ENCODE peak calls at places on chromosome 1, in four cellular contexts. Q is IMR-90, N is H1, E is H9. M is an unnamed sample.

GRCh38 chr1:153081736-153082135 is 10.3 kb upstream of the SPRR2B start:
- DNase-seq in Q (no peak), N (no peak), E (no peak), M (no peak)

GRCh38 chr1:23553896-23554480 is 5.3 kb downstream of the ID3 start:
- DNase-seq in Q (no peak), N (no peak), E (peak), M (no peak)

GRCh38 chr1:217311766-217312165 is 319.1 kb downstream of the GPATCH2 start:
- DNase-seq in Q (peak), N (peak), E (peak), M (peak)

GRCh38 chr1:6279721-6280383 is 19.0 kb upstream of the GPR153 start:
- DNase-seq in Q (no peak), N (no peak), E (no peak), M (no peak)

GRCh38 chr1:192476802-192477298 is 98.7 kb upstream of the RGS1 start:
- DNase-seq in Q (peak), N (no peak), E (no peak), M (no peak)

GRCh38 chr1:75470448-75470847 is 140.5 kb downstream of the SLC44A5 start:
- DNase-seq in Q (no peak), N (no peak), E (no peak), M (peak)

GRCh38 chr1:18724001-18724411 is 93.4 kb downstream of the PAX7 start:
- DNase-seq in Q (no peak), N (no peak), E (no peak), M (no peak)

GRCh38 chr1:161962094-161962887 is 61.4 kb downstream of the OLFML2B start:
- DNase-seq in Q (peak), N (no peak), E (no peak), M (peak)

GRCh38 chr1:168488153-168488552 is 55.6 kb downstream of the XCL2 start:
- DNase-seq in Q (peak), N (no peak), E (no peak), M (no peak)

GRCh38 chr1:28313710-28314510 is 14.9 kb upstream of the MED18 start:
- DNase-seq in Q (peak), N (no peak), E (no peak), M (no peak)

GRCh38 chr1:243582321-243582720 is 267.7 kb downstream of the AKT3 start:
- DNase-seq in Q (peak), N (no peak), E (no peak), M (no peak)

GRCh38 chr1:200692321-200692720 is 22.6 kb upstream of the DDX59 start:
- DNase-seq in Q (no peak), N (no peak), E (no peak), M (no peak)

GRCh38 chr1:171801395-171801990 is 20.0 kb downstream of the METTL13 start:
- DNase-seq in Q (peak), N (no peak), E (peak), M (peak)

GRCh38 chr1:4323309-4323708 is 331.1 kb upstream of the AJAP1 start:
- DNase-seq in Q (no peak), N (no peak), E (no peak), M (no peak)
- H2AK5ac ChIP-seq in Q (no peak), N (no peak), E (no peak), M (no peak)

GRCh38 chr1:92851729-92852128 is 19.9 kb downstream of the RPL5 start:
- DNase-seq in Q (no peak), N (no peak), E (no peak), M (no peak)
- H4K5ac ChIP-seq in Q (no peak), N (no peak), E (no peak), M (no peak)

GRCh38 chr1:26280333-26281042 is 602 bp downstream of the SH3BGRL3 start:
- DNase-seq in Q (peak), N (no peak), E (no peak), M (peak)
- H2AK5ac ChIP-seq in Q (peak), N (no peak), E (no peak), M (peak)

GRCh38 chr1:82399093-82399492 is 598.4 kb downstream of the ADGRL2 start:
- DNase-seq in Q (peak), N (no peak), E (no peak), M (peak)
- H4K5ac ChIP-seq in Q (no peak), N (no peak), E (no peak), M (no peak)

DNA sequence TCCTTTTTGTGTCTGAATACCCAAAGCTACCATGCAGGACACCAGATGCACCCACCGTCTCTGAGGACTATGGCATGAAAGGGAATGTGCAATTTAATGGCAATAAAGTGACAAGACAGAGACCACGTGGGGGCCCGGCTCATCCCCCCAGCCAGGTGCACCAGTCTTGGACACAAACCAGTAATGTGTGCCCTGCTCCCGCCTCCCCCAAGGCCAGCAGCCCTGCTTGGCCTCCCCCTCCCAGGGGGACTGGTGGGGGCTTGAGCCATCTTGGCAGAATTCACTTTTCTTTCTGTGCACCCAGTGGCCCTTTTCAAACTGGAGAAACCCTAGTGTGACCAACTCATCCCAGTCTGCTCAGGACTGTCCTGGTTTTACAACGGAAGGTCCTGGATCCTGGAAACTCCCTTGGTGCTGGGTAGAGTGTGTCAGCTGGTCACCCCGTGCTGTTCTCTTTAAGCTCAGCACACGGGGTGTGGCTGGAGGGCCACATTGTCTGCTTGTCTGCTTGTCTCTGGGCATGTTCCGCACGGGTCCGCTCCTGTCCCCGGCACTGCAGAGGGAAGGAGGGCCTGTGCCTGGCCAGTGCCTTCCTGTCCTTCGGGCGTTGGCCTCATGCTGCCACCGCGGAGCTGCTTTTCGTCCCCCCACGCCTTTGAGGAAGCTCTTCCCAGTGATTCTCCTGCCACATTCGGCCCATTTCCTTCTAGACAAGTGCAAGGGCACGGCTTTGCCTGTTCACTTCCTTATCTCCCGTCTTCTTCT is 45.8 kb upstream of the TTC34 start:
- DNase-seq in Q (no peak), N (no peak), E (no peak), M (no peak)
- H2AK5ac ChIP-seq in Q (no peak), N (no peak), E (no peak), M (no peak)